ENCODE peak calls at places on chromosome 14, in eight cellular contexts. One of them, this sample, is unnamed.

GRCh38 chr14:55446833-55447232 is 6.4 kb upstream of the TBPL2 start:
- DNase-seq in H9: no peak
- DNase-seq in dorsolateral prefrontal cortex: no peak
- DNase-seq in cardiac muscle cell: peak
- DNase-seq in psoas muscle: no peak
- DNase-seq in WERI-Rb-1: peak
- DNase-seq in thoracic aorta: no peak
- DNase-seq in pancreas: no peak
- DNase-seq in this sample: no peak

GRCh38 chr14:43587183-43587582 is 919.9 kb downstream of the FSCB start:
- DNase-seq in H9: peak
- DNase-seq in dorsolateral prefrontal cortex: no peak
- DNase-seq in cardiac muscle cell: no peak
- DNase-seq in psoas muscle: no peak
- DNase-seq in WERI-Rb-1: no peak
- DNase-seq in thoracic aorta: no peak
- DNase-seq in pancreas: no peak
- DNase-seq in this sample: no peak

GRCh38 chr14:56463491-56463890 is 116.1 kb upstream of the TMEM260 start:
- DNase-seq in H9: no peak
- DNase-seq in dorsolateral prefrontal cortex: no peak
- DNase-seq in cardiac muscle cell: no peak
- DNase-seq in psoas muscle: no peak
- DNase-seq in WERI-Rb-1: no peak
- DNase-seq in thoracic aorta: no peak
- DNase-seq in pancreas: no peak
- DNase-seq in this sample: no peak

GRCh38 chr14:35878272-35879140 is 52.4 kb downstream of the BRMS1L start:
- DNase-seq in H9: no peak
- DNase-seq in dorsolateral prefrontal cortex: no peak
- DNase-seq in cardiac muscle cell: peak
- DNase-seq in psoas muscle: peak
- DNase-seq in WERI-Rb-1: no peak
- DNase-seq in thoracic aorta: no peak
- DNase-seq in pancreas: no peak
- DNase-seq in this sample: no peak

GRCh38 chr14:52926994-52927393 is 23.9 kb downstream of the FERMT2 start:
- DNase-seq in H9: no peak
- DNase-seq in dorsolateral prefrontal cortex: no peak
- DNase-seq in cardiac muscle cell: peak
- DNase-seq in psoas muscle: no peak
- DNase-seq in WERI-Rb-1: no peak
- DNase-seq in thoracic aorta: no peak
- DNase-seq in pancreas: no peak
- DNase-seq in this sample: no peak

GRCh38 chr14:92568621-92569479 is 55.3 kb downstream of the RIN3 start:
- DNase-seq in H9: no peak
- DNase-seq in dorsolateral prefrontal cortex: no peak
- DNase-seq in cardiac muscle cell: peak
- DNase-seq in psoas muscle: no peak
- DNase-seq in WERI-Rb-1: no peak
- DNase-seq in thoracic aorta: no peak
- DNase-seq in pancreas: no peak
- DNase-seq in this sample: no peak

GRCh38 chr14:59622641-59623040 is 46.0 kb upstream of the CCDC175 start:
- DNase-seq in H9: no peak
- DNase-seq in dorsolateral prefrontal cortex: no peak
- DNase-seq in cardiac muscle cell: no peak
- DNase-seq in psoas muscle: no peak
- DNase-seq in WERI-Rb-1: no peak
- DNase-seq in thoracic aorta: no peak
- DNase-seq in pancreas: no peak
- DNase-seq in this sample: no peak

GRCh38 chr14:65533736-65534404 is 121.3 kb downstream of the FUT8 start:
- DNase-seq in H9: no peak
- DNase-seq in dorsolateral prefrontal cortex: no peak
- DNase-seq in cardiac muscle cell: no peak
- DNase-seq in psoas muscle: no peak
- DNase-seq in WERI-Rb-1: no peak
- DNase-seq in thoracic aorta: no peak
- DNase-seq in pancreas: no peak
- DNase-seq in this sample: no peak

GRCh38 chr14:23608454-23608853 is 27.7 kb upstream of the DHRS2 start:
- DNase-seq in H9: no peak
- DNase-seq in dorsolateral prefrontal cortex: no peak
- DNase-seq in cardiac muscle cell: no peak
- DNase-seq in psoas muscle: no peak
- DNase-seq in WERI-Rb-1: no peak
- DNase-seq in thoracic aorta: no peak
- DNase-seq in pancreas: peak
- DNase-seq in this sample: no peak

GRCh38 chr14:23610090-23610814 is 25.9 kb upstream of the DHRS2 start:
- DNase-seq in H9: no peak
- DNase-seq in dorsolateral prefrontal cortex: no peak
- DNase-seq in cardiac muscle cell: no peak
- DNase-seq in psoas muscle: no peak
- DNase-seq in WERI-Rb-1: no peak
- DNase-seq in thoracic aorta: no peak
- DNase-seq in pancreas: no peak
- DNase-seq in this sample: no peak

GRCh38 chr14:23610815-23611289 is 25.3 kb upstream of the DHRS2 start:
- DNase-seq in H9: no peak
- DNase-seq in dorsolateral prefrontal cortex: no peak
- DNase-seq in cardiac muscle cell: no peak
- DNase-seq in psoas muscle: no peak
- DNase-seq in WERI-Rb-1: no peak
- DNase-seq in thoracic aorta: no peak
- DNase-seq in pancreas: no peak
- DNase-seq in this sample: no peak

GRCh38 chr14:23605931-23606585 is 27.5 kb upstream of the JPH4 start:
- DNase-seq in H9: no peak
- DNase-seq in dorsolateral prefrontal cortex: no peak
- DNase-seq in cardiac muscle cell: no peak
- DNase-seq in psoas muscle: no peak
- DNase-seq in WERI-Rb-1: no peak
- DNase-seq in thoracic aorta: no peak
- DNase-seq in pancreas: no peak
- DNase-seq in this sample: no peak

DNA sequence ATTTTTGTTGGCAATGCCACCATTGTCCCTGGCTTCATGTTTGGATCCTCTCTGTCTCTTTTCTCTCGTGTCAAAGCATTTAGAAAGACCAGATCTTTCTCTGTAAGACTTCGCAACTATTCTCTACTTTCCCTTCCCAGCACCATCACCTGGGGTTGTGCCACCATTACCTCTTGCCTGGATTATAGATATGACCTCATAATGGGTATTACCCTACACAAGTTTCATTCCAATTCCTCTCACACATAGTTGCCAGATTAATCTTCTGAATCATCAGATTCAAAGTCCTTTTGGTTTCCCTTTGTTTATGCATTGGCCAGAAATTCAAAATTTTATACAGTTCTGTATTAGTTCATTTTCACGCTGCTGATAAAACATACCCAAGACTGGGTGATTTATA is 27.2 kb upstream of the DHRS2 start:
- DNase-seq in H9: no peak
- DNase-seq in dorsolateral prefrontal cortex: no peak
- DNase-seq in cardiac muscle cell: no peak
- DNase-seq in psoas muscle: no peak
- DNase-seq in WERI-Rb-1: no peak
- DNase-seq in thoracic aorta: no peak
- DNase-seq in pancreas: no peak
- DNase-seq in this sample: no peak
- H3K27ac ChIP-seq in H9: no peak
- H3K27ac ChIP-seq in dorsolateral prefrontal cortex: no peak
- H3K27ac ChIP-seq in cardiac muscle cell: no peak
- H3K27ac ChIP-seq in psoas muscle: no peak
- H3K27ac ChIP-seq in WERI-Rb-1: no peak
- H3K27ac ChIP-seq in thoracic aorta: no peak
- H3K27ac ChIP-seq in pancreas: peak
- H3K27ac ChIP-seq in this sample: no peak

GRCh38 chr14:80988192-80988591 is 32.8 kb downstream of the TSHR start:
- DNase-seq in H9: no peak
- DNase-seq in dorsolateral prefrontal cortex: no peak
- DNase-seq in cardiac muscle cell: no peak
- DNase-seq in psoas muscle: no peak
- DNase-seq in WERI-Rb-1: no peak
- DNase-seq in thoracic aorta: no peak
- DNase-seq in pancreas: no peak
- DNase-seq in this sample: no peak

GRCh38 chr14:80982711-80983110 is 27.3 kb downstream of the TSHR start:
- DNase-seq in H9: no peak
- DNase-seq in dorsolateral prefrontal cortex: no peak
- DNase-seq in cardiac muscle cell: no peak
- DNase-seq in psoas muscle: no peak
- DNase-seq in WERI-Rb-1: no peak
- DNase-seq in thoracic aorta: no peak
- DNase-seq in pancreas: no peak
- DNase-seq in this sample: no peak

GRCh38 chr14:80988742-80989429 is 33.5 kb downstream of the TSHR start:
- DNase-seq in H9: no peak
- DNase-seq in dorsolateral prefrontal cortex: no peak
- DNase-seq in cardiac muscle cell: no peak
- DNase-seq in psoas muscle: no peak
- DNase-seq in WERI-Rb-1: no peak
- DNase-seq in thoracic aorta: no peak
- DNase-seq in pancreas: no peak
- DNase-seq in this sample: no peak

GRCh38 chr14:80992580-80992979 is 37.2 kb downstream of the TSHR start:
- DNase-seq in H9: no peak
- DNase-seq in dorsolateral prefrontal cortex: no peak
- DNase-seq in cardiac muscle cell: no peak
- DNase-seq in psoas muscle: no peak
- DNase-seq in WERI-Rb-1: no peak
- DNase-seq in thoracic aorta: no peak
- DNase-seq in pancreas: no peak
- DNase-seq in this sample: no peak

GRCh38 chr14:80987235-80988032 is 32.0 kb downstream of the TSHR start:
- DNase-seq in H9: peak
- DNase-seq in dorsolateral prefrontal cortex: peak
- DNase-seq in cardiac muscle cell: peak
- DNase-seq in psoas muscle: peak
- DNase-seq in WERI-Rb-1: peak
- DNase-seq in thoracic aorta: no peak
- DNase-seq in pancreas: no peak
- DNase-seq in this sample: peak
- TF ChIP-seq CTCF in H9: peak
- TF ChIP-seq CTCF in dorsolateral prefrontal cortex: peak
- TF ChIP-seq CTCF in cardiac muscle cell: peak
- TF ChIP-seq CTCF in psoas muscle: peak
- TF ChIP-seq CTCF in WERI-Rb-1: peak
- TF ChIP-seq CTCF in thoracic aorta: peak
- TF ChIP-seq CTCF in pancreas: peak
- TF ChIP-seq CTCF in this sample: peak

DNA sequence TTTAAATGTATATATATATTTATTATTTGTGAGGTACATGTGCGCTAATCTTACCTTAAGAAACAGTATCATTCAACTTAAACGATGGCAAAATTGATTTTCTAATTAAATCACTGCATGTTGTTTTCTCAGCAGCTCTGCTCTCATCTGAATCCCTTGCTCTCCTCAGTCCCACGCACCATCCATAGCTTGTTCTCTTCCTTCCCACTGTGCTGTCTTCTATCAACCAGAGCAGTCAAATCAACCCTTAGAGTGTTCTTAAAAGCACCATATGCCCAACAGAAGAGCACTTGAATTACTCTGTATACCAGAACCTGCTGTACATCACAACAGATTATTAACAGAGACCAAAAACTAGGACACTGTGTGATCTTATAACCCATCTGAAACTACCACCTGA is 209.4 kb upstream of the G2E3 start:
- DNase-seq in H9: no peak
- DNase-seq in dorsolateral prefrontal cortex: no peak
- DNase-seq in cardiac muscle cell: no peak
- DNase-seq in psoas muscle: no peak
- DNase-seq in WERI-Rb-1: no peak
- DNase-seq in thoracic aorta: no peak
- DNase-seq in pancreas: no peak
- DNase-seq in this sample: no peak
- H3K27ac ChIP-seq in H9: no peak
- H3K27ac ChIP-seq in dorsolateral prefrontal cortex: no peak
- H3K27ac ChIP-seq in cardiac muscle cell: no peak
- H3K27ac ChIP-seq in psoas muscle: no peak
- H3K27ac ChIP-seq in WERI-Rb-1: no peak
- H3K27ac ChIP-seq in thoracic aorta: no peak
- H3K27ac ChIP-seq in pancreas: no peak
- H3K27ac ChIP-seq in this sample: no peak

GRCh38 chr14:50037240-50037639 is 79.1 kb downstream of the VCPKMT start:
- DNase-seq in H9: no peak
- DNase-seq in dorsolateral prefrontal cortex: no peak
- DNase-seq in cardiac muscle cell: no peak
- DNase-seq in psoas muscle: no peak
- DNase-seq in WERI-Rb-1: no peak
- DNase-seq in thoracic aorta: no peak
- DNase-seq in pancreas: no peak
- DNase-seq in this sample: no peak

GRCh38 chr14:50039734-50040400 is 76.5 kb downstream of the VCPKMT start:
- DNase-seq in H9: no peak
- DNase-seq in dorsolateral prefrontal cortex: no peak
- DNase-seq in cardiac muscle cell: peak
- DNase-seq in psoas muscle: peak
- DNase-seq in WERI-Rb-1: no peak
- DNase-seq in thoracic aorta: no peak
- DNase-seq in pancreas: no peak
- DNase-seq in this sample: no peak

GRCh38 chr14:50039120-50039517 is 77.3 kb downstream of the VCPKMT start:
- DNase-seq in H9: no peak
- DNase-seq in dorsolateral prefrontal cortex: no peak
- DNase-seq in cardiac muscle cell: no peak
- DNase-seq in psoas muscle: no peak
- DNase-seq in WERI-Rb-1: no peak
- DNase-seq in thoracic aorta: no peak
- DNase-seq in pancreas: no peak
- DNase-seq in this sample: no peak

GRCh38 chr14:50037837-50038236 is 78.5 kb downstream of the VCPKMT start:
- DNase-seq in H9: no peak
- DNase-seq in dorsolateral prefrontal cortex: peak
- DNase-seq in cardiac muscle cell: peak
- DNase-seq in psoas muscle: no peak
- DNase-seq in WERI-Rb-1: no peak
- DNase-seq in thoracic aorta: no peak
- DNase-seq in pancreas: no peak
- DNase-seq in this sample: no peak

DNA sequence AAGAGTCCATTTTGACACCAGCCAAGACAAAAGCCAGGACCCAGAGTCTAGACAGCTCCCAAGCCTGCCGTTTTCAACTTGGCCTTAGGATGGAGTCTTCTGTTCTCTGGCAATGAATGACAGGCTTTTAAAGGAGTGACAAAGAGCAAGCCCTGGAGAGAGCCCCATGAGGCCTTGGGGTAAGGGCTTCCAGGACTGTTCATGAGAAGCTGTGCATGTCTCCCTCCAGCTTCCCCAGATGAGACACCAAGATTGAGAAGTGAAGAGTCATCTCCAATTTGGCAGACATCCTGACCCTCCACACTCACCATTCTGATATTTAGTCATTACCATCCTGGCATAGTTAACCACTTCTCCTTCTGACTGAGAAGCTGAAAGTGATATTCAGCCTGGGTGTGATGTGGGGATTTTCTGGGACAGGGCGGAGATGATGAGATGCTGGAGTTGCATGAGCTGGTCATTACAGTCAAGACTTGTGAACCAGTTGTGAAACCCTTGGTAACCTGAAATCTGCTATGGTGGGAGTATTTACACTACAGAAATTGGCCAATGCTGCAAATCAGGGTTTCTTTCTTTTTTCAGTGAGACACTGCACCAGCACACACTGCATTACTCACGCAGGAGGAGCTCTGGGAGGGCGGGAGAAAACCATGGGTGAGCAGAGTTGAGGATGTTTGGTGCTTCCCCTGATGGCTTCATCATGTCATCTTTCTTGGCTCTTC is 77.8 kb downstream of the VCPKMT start:
- DNase-seq in H9: no peak
- DNase-seq in dorsolateral prefrontal cortex: no peak
- DNase-seq in cardiac muscle cell: peak
- DNase-seq in psoas muscle: peak
- DNase-seq in WERI-Rb-1: no peak
- DNase-seq in thoracic aorta: peak
- DNase-seq in pancreas: no peak
- DNase-seq in this sample: no peak
- TF ChIP-seq CTCF in H9: no peak
- TF ChIP-seq CTCF in dorsolateral prefrontal cortex: no peak
- TF ChIP-seq CTCF in cardiac muscle cell: no peak
- TF ChIP-seq CTCF in psoas muscle: no peak
- TF ChIP-seq CTCF in WERI-Rb-1: no peak
- TF ChIP-seq CTCF in thoracic aorta: no peak
- TF ChIP-seq CTCF in pancreas: no peak
- TF ChIP-seq CTCF in this sample: no peak

This sample was measured in CD4-positive, alpha-beta T cell.